ENCODE peak calls at places on chromosomes 2 and 18, in five cellular contexts. A, K, T, I and W are unnamed samples.

GRCh38 chr2:149291881-149292280 is 38.5 kb upstream of the LYPD6 start:
- DNase-seq in A (no peak), K (no peak), T (no peak), I (no peak), W (no peak)

GRCh38 chr2:239359194-239359912 is 41.5 kb downstream of the HDAC4 start:
- DNase-seq in A (no peak), K (no peak), T (no peak), I (no peak), W (no peak)

GRCh38 chr2:197615033-197615652 is 60.2 kb downstream of the RFTN2 start:
- DNase-seq in A (no peak), K (no peak), T (no peak), I (no peak), W (no peak)

GRCh38 chr2:150620860-150621259 is 133.4 kb upstream of the RND3 start:
- DNase-seq in A (no peak), K (no peak), T (peak; percentile 39), I (no peak), W (no peak)

GRCh38 chr2:234302664-234302991 is 194.3 kb downstream of the ARL4C start:
- DNase-seq in A (no peak), K (no peak), T (no peak), I (no peak), W (no peak)

GRCh38 chr2:165440367-165440766 is 29.1 kb upstream of the CSRNP3 start:
- DNase-seq in A (no peak), K (no peak), T (peak; percentile 17), I (no peak), W (no peak)

GRCh38 chr2:227942021-227942420 is 70.6 kb downstream of the DAW1 start:
- DNase-seq in A (no peak), K (no peak), T (peak; percentile 26), I (no peak), W (no peak)

GRCh38 chr2:10078704-10079191 is 1.5 kb downstream of the CYS1 start:
- DNase-seq in A (no peak), K (no peak), T (no peak), I (no peak), W (no peak)

GRCh38 chr2:113162173-113162572 is 11.6 kb upstream of the PSD4 start:
- DNase-seq in A (no peak), K (no peak), T (no peak), I (no peak), W (no peak)

GRCh38 chr18:23835506-23835905 is 146.3 kb downstream of the LAMA3 start:
- DNase-seq in A (no peak), K (no peak), T (no peak), I (no peak), W (no peak)

GRCh38 chr2:84858123-84858522 is 22.8 kb downstream of the TRABD2A start:
- DNase-seq in A (no peak), K (no peak), T (no peak), I (no peak), W (no peak)